ENCODE peak calls at places on chromosome 11, in ten cellular contexts. One of them, this sample, is unnamed.
A peak's percentile ranks its signal among the peaks of the same experiment; 100 is the strongest.

GRCh38 chr11:74820763-74821162 is 72.1 kb downstream of the RNF169 start:
- DNase-seq in fibroblast of lung: peak; percentile 96
- DNase-seq in AG09309: peak; percentile 71
- DNase-seq in IMR-90: peak; percentile 99
- DNase-seq in cardiac fibroblast: peak; percentile 94
- DNase-seq in body of pancreas: no peak
- DNase-seq in NB4: no peak
- DNase-seq in WTC11: no peak
- DNase-seq in MM.1S: no peak
- DNase-seq in hepatocyte: no peak
- DNase-seq in this sample: peak; percentile 89

GRCh38 chr11:1034456-1035295 is 1.8 kb downstream of the MUC6 start:
- DNase-seq in cardiac fibroblast: no peak
- DNase-seq in body of pancreas: peak; percentile 54
- DNase-seq in MM.1S: no peak
- DNase-seq in IMR-90: no peak
- DNase-seq in hepatocyte: no peak
- DNase-seq in WTC11: no peak
- DNase-seq in fibroblast of lung: no peak
- DNase-seq in AG09309: no peak
- DNase-seq in NB4: no peak
- DNase-seq in this sample: no peak

GRCh38 chr11:27309064-27309463 is 54.0 kb downstream of the CCDC34 start:
- DNase-seq in body of pancreas: no peak
- DNase-seq in AG09309: no peak
- DNase-seq in hepatocyte: no peak
- DNase-seq in cardiac fibroblast: peak; percentile 64
- DNase-seq in NB4: no peak
- DNase-seq in WTC11: no peak
- DNase-seq in fibroblast of lung: peak; percentile 80
- DNase-seq in MM.1S: no peak
- DNase-seq in IMR-90: no peak
- DNase-seq in this sample: no peak

GRCh38 chr11:3659595-3660515 is 11.3 kb downstream of the CHRNA10 start:
- DNase-seq in NB4: no peak
- DNase-seq in hepatocyte: no peak
- DNase-seq in IMR-90: no peak
- DNase-seq in fibroblast of lung: no peak
- DNase-seq in cardiac fibroblast: no peak
- DNase-seq in MM.1S: no peak
- DNase-seq in WTC11: no peak
- DNase-seq in AG09309: no peak
- DNase-seq in body of pancreas: peak; percentile 26
- DNase-seq in this sample: no peak

GRCh38 chr11:86072211-86072610 is 3.3 kb upstream of the PICALM start:
- DNase-seq in body of pancreas: no peak
- DNase-seq in fibroblast of lung: no peak
- DNase-seq in NB4: no peak
- DNase-seq in hepatocyte: no peak
- DNase-seq in MM.1S: no peak
- DNase-seq in WTC11: no peak
- DNase-seq in AG09309: no peak
- DNase-seq in IMR-90: no peak
- DNase-seq in cardiac fibroblast: no peak
- DNase-seq in this sample: no peak

GRCh38 chr11:2990617-2991476 is 1.3 kb downstream of the NAP1L4 start:
- DNase-seq in AG09309: no peak
- DNase-seq in WTC11: no peak
- DNase-seq in hepatocyte: peak; percentile 66
- DNase-seq in cardiac fibroblast: no peak
- DNase-seq in NB4: peak; percentile 48
- DNase-seq in fibroblast of lung: peak; percentile 9
- DNase-seq in body of pancreas: no peak
- DNase-seq in MM.1S: peak; percentile 38
- DNase-seq in IMR-90: no peak
- DNase-seq in this sample: no peak

GRCh38 chr11:74524978-74525377 is 31.5 kb upstream of the LIPT2 start:
- DNase-seq in fibroblast of lung: no peak
- DNase-seq in AG09309: no peak
- DNase-seq in WTC11: no peak
- DNase-seq in body of pancreas: no peak
- DNase-seq in IMR-90: no peak
- DNase-seq in hepatocyte: no peak
- DNase-seq in NB4: no peak
- DNase-seq in cardiac fibroblast: no peak
- DNase-seq in MM.1S: no peak
- DNase-seq in this sample: no peak

GRCh38 chr11:128179512-128179911 is 407.8 kb downstream of the ETS1 start:
- DNase-seq in body of pancreas: no peak
- DNase-seq in MM.1S: no peak
- DNase-seq in NB4: no peak
- DNase-seq in AG09309: no peak
- DNase-seq in WTC11: no peak
- DNase-seq in cardiac fibroblast: peak; percentile 19
- DNase-seq in hepatocyte: peak; percentile 35
- DNase-seq in IMR-90: no peak
- DNase-seq in fibroblast of lung: no peak
- DNase-seq in this sample: no peak

GRCh38 chr11:73087730-73088129 is 54.4 kb downstream of the FCHSD2 start:
- DNase-seq in cardiac fibroblast: peak; percentile 26
- DNase-seq in fibroblast of lung: peak; percentile 17
- DNase-seq in IMR-90: peak; percentile 53
- DNase-seq in AG09309: no peak
- DNase-seq in hepatocyte: no peak
- DNase-seq in MM.1S: no peak
- DNase-seq in WTC11: no peak
- DNase-seq in NB4: peak; percentile 18
- DNase-seq in body of pancreas: no peak
- DNase-seq in this sample: peak; percentile 2

GRCh38 chr11:47766363-47767227 is 546 bp downstream of the FNBP4 start:
- DNase-seq in fibroblast of lung: peak; percentile 70
- DNase-seq in body of pancreas: peak; percentile 70
- DNase-seq in WTC11: peak; percentile 24
- DNase-seq in cardiac fibroblast: peak; percentile 64
- DNase-seq in hepatocyte: peak; percentile 71
- DNase-seq in MM.1S: peak; percentile 73
- DNase-seq in IMR-90: peak; percentile 66
- DNase-seq in NB4: peak; percentile 68
- DNase-seq in AG09309: no peak
- DNase-seq in this sample: peak; percentile 33

DNA sequence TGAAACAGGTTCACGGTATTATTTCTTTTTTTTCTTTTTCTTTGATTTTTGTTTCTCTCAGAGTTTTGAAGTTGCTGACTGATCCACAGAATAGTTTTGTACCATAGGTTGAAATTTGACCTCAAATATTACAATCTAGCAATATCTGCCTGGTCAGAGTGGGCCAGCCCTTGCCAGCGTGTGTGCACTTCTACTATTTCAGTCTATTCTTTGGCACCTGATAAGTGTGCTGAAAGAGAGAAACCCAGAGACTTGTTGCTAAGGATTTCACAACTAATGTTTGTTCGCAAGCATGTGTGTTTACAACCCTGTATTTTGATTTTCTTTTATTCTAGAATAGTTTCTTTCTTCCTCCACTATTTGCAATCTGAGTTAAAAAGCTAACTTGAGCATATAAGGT is 1125.2 kb upstream of the CNTN5 start:
- DNase-seq in cardiac fibroblast: no peak
- DNase-seq in WTC11: no peak
- DNase-seq in hepatocyte: no peak
- DNase-seq in AG09309: no peak
- DNase-seq in MM.1S: no peak
- DNase-seq in NB4: no peak
- DNase-seq in fibroblast of lung: no peak
- DNase-seq in IMR-90: no peak
- DNase-seq in body of pancreas: no peak
- DNase-seq in this sample: no peak
- TF ChIP-seq CTCF in cardiac fibroblast: no peak
- TF ChIP-seq CTCF in WTC11: no peak
- TF ChIP-seq CTCF in hepatocyte: no peak
- TF ChIP-seq CTCF in AG09309: no peak
- TF ChIP-seq CTCF in MM.1S: no peak
- TF ChIP-seq CTCF in NB4: no peak
- TF ChIP-seq CTCF in fibroblast of lung: no peak
- TF ChIP-seq CTCF in IMR-90: no peak
- TF ChIP-seq CTCF in body of pancreas: no peak
- TF ChIP-seq CTCF in this sample: no peak

DNA sequence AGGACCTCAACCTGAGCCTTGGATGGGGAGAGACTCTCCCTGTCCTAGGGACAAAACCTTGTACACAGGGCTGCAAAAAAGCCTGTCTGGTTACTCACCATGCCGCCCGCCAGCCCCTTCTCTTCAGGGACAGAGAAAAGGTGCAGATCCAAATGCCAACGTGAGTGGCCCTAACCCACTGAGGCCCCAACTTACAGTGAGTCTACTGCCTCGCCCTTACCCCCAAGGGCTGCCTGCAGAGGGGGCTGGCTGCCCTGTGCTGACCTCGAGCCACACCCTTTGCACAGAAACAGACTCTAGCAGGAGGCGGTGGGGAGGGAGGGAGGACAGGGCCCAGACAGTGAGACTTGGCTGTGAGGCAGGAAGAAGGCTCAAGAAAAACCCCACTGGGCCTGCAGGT is 13.5 kb upstream of the CHST1 start:
- DNase-seq in hepatocyte: no peak
- DNase-seq in WTC11: no peak
- DNase-seq in IMR-90: no peak
- DNase-seq in NB4: no peak
- DNase-seq in cardiac fibroblast: no peak
- DNase-seq in MM.1S: no peak
- DNase-seq in body of pancreas: no peak
- DNase-seq in AG09309: no peak
- DNase-seq in fibroblast of lung: no peak
- DNase-seq in this sample: no peak
- TF ChIP-seq CTCF in hepatocyte: no peak
- TF ChIP-seq CTCF in WTC11: no peak
- TF ChIP-seq CTCF in IMR-90: no peak
- TF ChIP-seq CTCF in NB4: no peak
- TF ChIP-seq CTCF in cardiac fibroblast: no peak
- TF ChIP-seq CTCF in MM.1S: no peak
- TF ChIP-seq CTCF in body of pancreas: no peak
- TF ChIP-seq CTCF in AG09309: no peak
- TF ChIP-seq CTCF in fibroblast of lung: no peak
- TF ChIP-seq CTCF in this sample: no peak

DNA sequence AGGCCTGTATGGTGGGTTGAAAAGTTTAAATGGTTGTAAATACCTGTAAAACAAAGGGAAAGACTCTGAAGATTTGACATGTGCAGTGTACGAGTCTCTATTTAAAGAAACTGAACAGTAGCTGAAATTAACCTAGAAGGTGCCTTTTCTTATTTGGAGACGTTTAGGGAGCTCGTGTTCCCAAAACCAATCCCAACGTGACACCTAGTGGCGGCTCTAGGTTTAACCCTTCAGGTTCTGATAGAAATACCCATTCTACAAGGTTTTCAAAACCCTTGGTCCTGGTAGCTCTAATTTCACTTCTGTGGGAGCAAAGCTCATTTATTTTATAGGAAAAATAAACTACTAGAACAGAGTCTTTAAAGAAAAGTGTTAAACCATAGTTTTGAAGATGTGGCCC is 258.3 kb downstream of the LRRC4C start:
- DNase-seq in AG09309: no peak
- DNase-seq in IMR-90: peak; percentile 0
- DNase-seq in hepatocyte: peak; percentile 49
- DNase-seq in cardiac fibroblast: peak; percentile 3
- DNase-seq in body of pancreas: no peak
- DNase-seq in NB4: peak; percentile 50
- DNase-seq in WTC11: peak; percentile 75
- DNase-seq in MM.1S: peak; percentile 30
- DNase-seq in fibroblast of lung: peak; percentile 36
- DNase-seq in this sample: no peak
- TF ChIP-seq CTCF in AG09309: no peak
- TF ChIP-seq CTCF in IMR-90: peak; percentile 39
- TF ChIP-seq CTCF in hepatocyte: peak; percentile 61
- TF ChIP-seq CTCF in cardiac fibroblast: peak; percentile 7
- TF ChIP-seq CTCF in body of pancreas: no peak
- TF ChIP-seq CTCF in NB4: peak; percentile 58
- TF ChIP-seq CTCF in WTC11: peak; percentile 64
- TF ChIP-seq CTCF in MM.1S: peak; percentile 44
- TF ChIP-seq CTCF in fibroblast of lung: peak; percentile 47
- TF ChIP-seq CTCF in this sample: peak; percentile 72

GRCh38 chr11:46347637-46348311 is 511 bp downstream of the DGKZ start:
- DNase-seq in cardiac fibroblast: no peak
- DNase-seq in MM.1S: no peak
- DNase-seq in AG09309: no peak
- DNase-seq in IMR-90: no peak
- DNase-seq in NB4: no peak
- DNase-seq in body of pancreas: peak; percentile 52
- DNase-seq in WTC11: no peak
- DNase-seq in fibroblast of lung: no peak
- DNase-seq in hepatocyte: no peak
- DNase-seq in this sample: no peak

GRCh38 chr11:46345131-46345597 is 2.1 kb upstream of the DGKZ start:
- DNase-seq in fibroblast of lung: no peak
- DNase-seq in cardiac fibroblast: no peak
- DNase-seq in hepatocyte: no peak
- DNase-seq in body of pancreas: no peak
- DNase-seq in NB4: peak; percentile 93
- DNase-seq in AG09309: no peak
- DNase-seq in WTC11: peak; percentile 55
- DNase-seq in MM.1S: no peak
- DNase-seq in IMR-90: no peak
- DNase-seq in this sample: no peak

GRCh38 chr11:46345881-46346484 is 1.3 kb upstream of the DGKZ start:
- DNase-seq in body of pancreas: no peak
- DNase-seq in MM.1S: no peak
- DNase-seq in hepatocyte: no peak
- DNase-seq in NB4: peak; percentile 71
- DNase-seq in cardiac fibroblast: no peak
- DNase-seq in AG09309: no peak
- DNase-seq in fibroblast of lung: no peak
- DNase-seq in IMR-90: no peak
- DNase-seq in WTC11: no peak
- DNase-seq in this sample: no peak

GRCh38 chr11:46348566-46348981 is 1.3 kb downstream of the DGKZ start:
- DNase-seq in body of pancreas: peak; percentile 39
- DNase-seq in AG09309: no peak
- DNase-seq in WTC11: no peak
- DNase-seq in MM.1S: no peak
- DNase-seq in hepatocyte: no peak
- DNase-seq in NB4: no peak
- DNase-seq in fibroblast of lung: no peak
- DNase-seq in cardiac fibroblast: no peak
- DNase-seq in IMR-90: no peak
- DNase-seq in this sample: no peak

DNA sequence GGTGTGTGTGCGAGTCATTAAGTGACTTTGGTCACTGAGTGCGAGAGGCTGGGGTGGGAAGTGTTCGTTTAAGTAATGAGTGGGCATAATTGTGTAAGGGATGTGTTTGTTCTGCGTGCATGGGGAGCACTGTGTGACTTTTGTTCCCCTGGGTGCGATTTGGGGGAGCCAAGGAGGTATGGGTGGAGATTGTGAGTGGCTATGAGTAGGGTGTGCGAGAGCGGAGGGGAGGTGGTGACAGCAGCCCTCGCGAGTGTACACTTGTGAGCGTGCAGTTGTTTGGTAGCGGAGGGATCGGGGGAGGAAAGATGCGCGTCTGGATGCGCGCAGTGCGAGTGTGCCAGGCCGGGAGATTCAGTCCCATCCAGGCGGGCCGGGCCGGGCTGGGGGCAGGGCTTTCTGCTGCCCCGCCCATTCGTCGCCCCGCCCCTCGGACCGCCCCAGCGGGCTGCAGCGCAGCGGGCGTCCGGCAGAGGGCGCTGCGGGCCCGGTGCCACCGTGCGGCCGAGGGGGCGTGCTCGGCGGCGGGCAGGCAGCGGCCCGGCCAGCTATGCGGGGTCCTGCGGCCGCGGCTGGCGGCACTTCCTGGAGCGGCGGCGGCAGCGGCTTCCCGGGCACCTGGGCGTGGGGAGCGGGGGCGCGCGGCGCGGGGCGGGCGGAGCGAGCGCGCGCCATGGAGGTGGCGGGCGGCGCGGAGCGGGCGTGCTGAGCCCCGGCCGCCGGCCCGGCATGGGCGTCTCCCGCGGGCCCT is at the start of gene DGKZ:
- DNase-seq in IMR-90: peak; percentile 74
- DNase-seq in body of pancreas: peak; percentile 88
- DNase-seq in fibroblast of lung: peak; percentile 70
- DNase-seq in NB4: peak; percentile 89
- DNase-seq in hepatocyte: peak; percentile 95
- DNase-seq in AG09309: no peak
- DNase-seq in WTC11: peak; percentile 81
- DNase-seq in cardiac fibroblast: peak; percentile 89
- DNase-seq in MM.1S: peak; percentile 90
- DNase-seq in this sample: peak; percentile 66
- TF ChIP-seq CTCF in IMR-90: peak; percentile 98
- TF ChIP-seq CTCF in body of pancreas: peak; percentile 96
- TF ChIP-seq CTCF in fibroblast of lung: peak; percentile 30
- TF ChIP-seq CTCF in NB4: peak; percentile 15
- TF ChIP-seq CTCF in hepatocyte: peak; percentile 61
- TF ChIP-seq CTCF in AG09309: peak; percentile 40
- TF ChIP-seq CTCF in WTC11: peak; percentile 80
- TF ChIP-seq CTCF in cardiac fibroblast: peak; percentile 30
- TF ChIP-seq CTCF in MM.1S: peak; percentile 44
- TF ChIP-seq CTCF in this sample: peak; percentile 81

This sample was measured in HFFc6.